ENCODE peak calls at places on chromosomes 1 and 21, in eight cellular contexts. M is IMR-90; I is breast epithelium; T is lower lobe of right lung; J is CD8-positive, alpha-beta T cell; R is brain microvascular endothelial cell; N is endodermal cell; U is left ventricle myocardium inferior. X is an unnamed sample.

GRCh38 chr1:111563619-111564018 is 56.0 kb upstream of the RAP1A start:
- DNase-seq in M (peak; percentile 90), I (no peak), T (no peak), J (no peak), R (peak; percentile 62), N (no peak), U (no peak), X (no peak)

GRCh38 chr21:27570306-27570868 is 603.5 kb upstream of the ADAMTS5 start:
- DNase-seq in M (peak; percentile 94), I (no peak), T (peak; percentile 45), J (no peak), R (peak; percentile 92), N (no peak), U (peak; percentile 65), X (no peak)

GRCh38 chr1:7149080-7149838 is 364.0 kb downstream of the CAMTA1 start:
- DNase-seq in M (no peak), I (peak; percentile 58), T (peak; percentile 79), J (no peak), R (peak; percentile 12), N (peak; percentile 84), U (peak; percentile 78), X (peak; percentile 75)

GRCh38 chr1:210598135-210598652 is 269.5 kb downstream of the HHAT start:
- DNase-seq in M (peak; percentile 97), I (no peak), T (peak; percentile 54), J (no peak), R (peak; percentile 94), N (peak; percentile 57), U (no peak), X (no peak)

GRCh38 chr1:50879137-50879536 is 80.9 kb downstream of the FAF1 start:
- DNase-seq in M (no peak), I (no peak), T (no peak), J (no peak), R (no peak), N (no peak), U (no peak), X (no peak)

GRCh38 chr1:161091796-161092507 is 2.6 kb upstream of the NECTIN4 start:
- DNase-seq in M (no peak), I (no peak), T (no peak), J (no peak), R (no peak), N (peak; percentile 21), U (no peak), X (no peak)

GRCh38 chr1:205517763-205518162 is 13.3 kb downstream of the CDK18 start:
- DNase-seq in M (no peak), I (no peak), T (no peak), J (no peak), R (no peak), N (no peak), U (no peak), X (no peak)

GRCh38 chr1:246689409-246689997 is 34.7 kb upstream of the SCCPDH start:
- DNase-seq in M (peak; percentile 66), I (no peak), T (peak; percentile 72), J (peak; percentile 52), R (peak; percentile 64), N (peak; percentile 86), U (peak; percentile 51), X (peak; percentile 88)

GRCh38 chr1:21707086-21707840 is 38.1 kb upstream of the RAP1GAP start:
- DNase-seq in M (peak; percentile 35), I (no peak), T (no peak), J (no peak), R (peak; percentile 39), N (no peak), U (no peak), X (no peak)

DNA sequence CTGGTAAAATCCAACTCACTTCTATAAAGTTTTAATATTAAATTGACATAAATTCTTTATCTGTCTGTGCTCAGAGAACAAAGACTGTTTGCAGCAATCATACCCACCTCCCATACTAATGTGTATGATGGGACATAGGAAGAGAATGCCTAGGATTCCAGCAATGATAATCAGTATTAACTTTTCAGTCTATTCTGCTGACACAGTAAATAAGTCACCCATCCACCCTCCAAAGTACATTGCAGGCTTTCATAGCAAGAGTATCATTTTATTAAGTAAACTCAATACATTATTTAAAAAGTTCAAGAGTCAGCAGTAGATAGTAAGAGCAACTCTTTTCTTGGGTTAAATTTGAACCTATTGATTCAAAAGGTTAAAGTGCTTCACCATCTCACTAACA is 8.8 kb downstream of the RBM34 start:
- DNase-seq in M (no peak), I (no peak), T (no peak), J (no peak), R (no peak), N (no peak), U (no peak), X (no peak)
- H3K36me3 ChIP-seq in M (peaks cover 39% of the 10 kb centered on the region), I (no peaks in the 10 kb centered on the region), T (peaks cover 97% of the 10 kb centered on the region), J (peaks cover 45% of the 10 kb centered on the region), R (peaks cover 46% of the 10 kb centered on the region), N (peaks cover 84% of the 10 kb centered on the region), U (peaks cover 94% of the 10 kb centered on the region), X (peaks cover 27% of the 10 kb centered on the region)

GRCh38 chr1:2400576-2400909 is 8.9 kb downstream of the RER1 start:
- DNase-seq in M (no peak), I (no peak), T (no peak), J (no peak), R (no peak), N (no peak), U (no peak), X (no peak)

GRCh38 chr1:2398871-2399270 is 7.2 kb downstream of the RER1 start:
- DNase-seq in M (no peak), I (no peak), T (no peak), J (no peak), R (no peak), N (no peak), U (no peak), X (no peak)

GRCh38 chr1:2400950-2401649 is 9.5 kb downstream of the RER1 start:
- DNase-seq in M (no peak), I (no peak), T (no peak), J (no peak), R (no peak), N (no peak), U (no peak), X (no peak)

GRCh38 chr1:2402420-2402819 is 9.9 kb downstream of the PEX10 start:
- DNase-seq in M (no peak), I (no peak), T (no peak), J (no peak), R (no peak), N (no peak), U (no peak), X (no peak)

GRCh38 chr1:2399890-2400575 is 8.4 kb downstream of the RER1 start:
- DNase-seq in M (no peak), I (no peak), T (no peak), J (no peak), R (no peak), N (no peak), U (no peak), X (no peak)
- H3K36me3 ChIP-seq in M (peaks cover 85% of the 10 kb centered on the region), I (peaks cover 15% of the 10 kb centered on the region), T (peaks cover 96% of the 10 kb centered on the region), J (peaks cover 70% of the 10 kb centered on the region), R (peaks cover 86% of the 10 kb centered on the region), N (peaks cover 76% of the 10 kb centered on the region), U (peaks cover 94% of the 10 kb centered on the region), X (peaks cover 44% of the 10 kb centered on the region)

GRCh38 chr1:156742017-156742416 is 1.1 kb upstream of the MRPL24 start:
- DNase-seq in M (no peak), I (no peak), T (no peak), J (no peak), R (no peak), N (no peak), U (no peak), X (no peak)

GRCh38 chr1:156744344-156744743 is 3.5 kb upstream of the MRPL24 start:
- DNase-seq in M (no peak), I (no peak), T (peak; percentile 34), J (no peak), R (no peak), N (no peak), U (no peak), X (no peak)

GRCh38 chr1:156742801-156743200 is 1.9 kb upstream of the MRPL24 start:
- DNase-seq in M (no peak), I (no peak), T (peak; percentile 15), J (no peak), R (no peak), N (no peak), U (no peak), X (no peak)

GRCh38 chr1:156744786-156745419 is 4.0 kb upstream of the MRPL24 start:
- DNase-seq in M (no peak), I (no peak), T (peak; percentile 34), J (no peak), R (no peak), N (no peak), U (no peak), X (no peak)

DNA sequence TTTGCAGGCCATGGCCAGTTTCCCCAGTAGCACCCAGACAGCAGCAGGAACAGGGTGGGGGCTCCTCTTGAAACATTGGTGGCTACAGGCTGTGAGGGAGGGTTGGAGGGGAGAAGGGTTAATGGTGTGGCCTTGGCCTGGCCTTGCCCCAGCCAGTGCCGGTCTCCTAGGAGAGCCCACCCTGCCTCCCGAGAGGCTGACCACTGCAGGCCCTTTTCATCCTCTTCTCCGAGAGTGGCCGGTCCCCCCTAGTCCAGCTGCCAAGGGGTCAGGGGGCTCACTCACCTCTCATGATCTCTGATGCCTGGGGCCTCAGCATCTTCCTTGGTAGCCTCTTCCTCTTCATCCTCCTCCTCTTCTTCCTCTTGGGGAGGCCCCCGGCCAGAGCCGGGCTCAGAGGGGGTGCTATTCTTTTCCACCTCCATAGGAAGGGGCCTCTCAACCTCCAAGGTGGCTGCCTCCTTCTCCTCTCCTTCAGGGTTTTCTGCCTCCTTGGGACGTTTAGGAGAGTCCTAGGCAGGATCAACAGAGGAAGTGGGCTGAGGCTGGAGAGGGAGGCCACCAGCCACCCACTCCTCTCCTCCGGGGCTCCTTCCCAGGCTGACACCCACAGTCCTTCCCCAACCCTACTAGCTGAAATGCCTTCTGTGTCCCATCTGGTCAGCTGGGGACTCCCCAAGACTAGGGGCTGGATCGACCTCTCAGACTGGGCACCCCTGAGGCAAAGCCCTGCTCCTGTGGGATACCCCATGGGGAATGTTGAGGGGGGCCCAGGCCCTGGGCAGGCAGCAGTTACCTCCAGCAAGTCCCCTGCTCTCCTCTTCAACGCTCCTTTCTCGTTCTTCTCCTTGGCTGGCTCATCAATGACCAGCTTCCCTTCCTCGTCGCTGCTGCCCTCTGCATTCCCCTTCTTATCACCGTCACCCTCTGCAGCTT is 2.7 kb upstream of the MRPL24 start:
- DNase-seq in M (no peak), I (no peak), T (peak; percentile 37), J (no peak), R (no peak), N (no peak), U (no peak), X (no peak)
- H3K36me3 ChIP-seq in M (peaks cover 22% of the 10 kb centered on the region), I (no peaks in the 10 kb centered on the region), T (peaks cover 36% of the 10 kb centered on the region), J (peaks cover 5% of the 10 kb centered on the region), R (peaks cover 17% of the 10 kb centered on the region), N (peaks cover 58% of the 10 kb centered on the region), U (peaks cover 35% of the 10 kb centered on the region), X (peaks cover 10% of the 10 kb centered on the region)

GRCh38 chr1:42940851-42941639 is 17.6 kb downstream of the SLC2A1 start:
- DNase-seq in M (peak; percentile 99), I (no peak), T (no peak), J (no peak), R (peak; percentile 98), N (peak; percentile 75), U (no peak), X (peak; percentile 79)
- H3K36me3 ChIP-seq in M (peaks cover 73% of the 10 kb centered on the region), I (no peaks in the 10 kb centered on the region), T (no peaks in the 10 kb centered on the region), J (peaks cover 26% of the 10 kb centered on the region), R (peaks cover 23% of the 10 kb centered on the region), N (peaks cover 22% of the 10 kb centered on the region), U (peaks cover 15% of the 10 kb centered on the region), X (no peaks in the 10 kb centered on the region)

X was measured in upper lobe of left lung.